ENCODE peak calls at places on chromosomes 3 and 15, in five cellular contexts. Q is substantia nigra; I is stimulated activated CD8-positive, alpha-beta memory T cell treated with anti-CD3 and anti-CD28 coated beads, Interleukin-15, amount 100 ng/mL, for 24 hours; D is stimulated activated naive CD8-positive, alpha-beta T cell treated with anti-CD3 and anti-CD28 coated beads, Interleukin-15, Interleukin-2, amounts not matched to agents 100 U/mL and 50 U/mL, for 24 hours; X is HCT116. B is an unnamed sample.

GRCh38 chr3:100797921-100798491 is 88.7 kb downstream of the TFG start:
- DNase-seq in Q (no peak), I (no peak), D (no peak), X (no peak), B (no peak)

GRCh38 chr3:156352728-156353127 is 202.2 kb downstream of the SSR3 start:
- DNase-seq in Q (no peak), I (no peak), D (no peak), X (no peak), B (no peak)

GRCh38 chr15:78533331-78533730 is 6.9 kb upstream of the PSMA4 start:
- DNase-seq in Q (no peak), I (no peak), D (no peak), X (no peak), B (no peak)

GRCh38 chr3:192408007-192408655 is 319.2 kb downstream of the FGF12 start:
- DNase-seq in Q (no peak), I (no peak), D (no peak), X (no peak), B (peak)

GRCh38 chr3:142433110-142433509 is 14.7 kb downstream of the XRN1 start:
- DNase-seq in Q (no peak), I (no peak), D (no peak), X (no peak), B (no peak)

GRCh38 chr15:43517354-43518072 is at the start of gene MAP1A:
- DNase-seq in Q (peak), I (no peak), D (no peak), X (no peak), B (peak)

GRCh38 chr15:81859737-81860516 is 185.9 kb downstream of the MEX3B start:
- DNase-seq in Q (no peak), I (no peak), D (no peak), X (no peak), B (no peak)

GRCh38 chr3:138673641-138674040 is 65.1 kb downstream of the FAIM start:
- DNase-seq in Q (no peak), I (no peak), D (no peak), X (no peak), B (no peak)

GRCh38 chr15:42605281-42605744 is 29.9 kb downstream of the STARD9 start:
- DNase-seq in Q (no peak), I (no peak), D (no peak), X (no peak), B (no peak)

GRCh38 chr15:67537771-67538170 is 4.7 kb upstream of the MAP2K5 start:
- DNase-seq in Q (no peak), I (no peak), D (no peak), X (no peak), B (no peak)

GRCh38 chr15:38894260-38894948 is 329.8 kb upstream of the RASGRP1 start:
- DNase-seq in Q (no peak), I (no peak), D (no peak), X (no peak), B (no peak)

GRCh38 chr3:73687081-73688004 is 62.6 kb upstream of the PDZRN3 start:
- DNase-seq in Q (no peak), I (no peak), D (no peak), X (no peak), B (no peak)

GRCh38 chr3:27119639-27120038 is 249.5 kb downstream of the NEK10 start:
- DNase-seq in Q (no peak), I (no peak), D (no peak), X (no peak), B (no peak)

GRCh38 chr3:72127843-72128242 is 342.9 kb upstream of the PROK2 start:
- DNase-seq in Q (no peak), I (no peak), D (no peak), X (no peak), B (no peak)

GRCh38 chr3:45123841-45124269 is 22.3 kb downstream of the CDCP1 start:
- DNase-seq in Q (no peak), I (no peak), D (no peak), X (peak), B (no peak)

GRCh38 chr3:182735672-182736071 is 57.6 kb upstream of the ATP11B start:
- DNase-seq in Q (no peak), I (no peak), D (no peak), X (no peak), B (no peak)

GRCh38 chr3:179526989-179527391 is 35.7 kb upstream of the ACTL6A start:
- DNase-seq in Q (no peak), I (no peak), D (no peak), X (no peak), B (peak)

B was measured in mesothelial cell of epicardium.